ENCODE peak calls at places on chromosomes 4 and X, in five cellular contexts. X is neuronal stem cell, I is KBM-7, P is IMR-90, K is retina. Z is an unnamed sample.

GRCh38 chr4:19324175-19324574 is 927.5 kb upstream of the SLIT2 start:
- DNase-seq in X (no peak), I (no peak), P (no peak), K (no peak), Z (no peak)

GRCh38 chrX:9693307-9694001 is 72.2 kb downstream of the GPR143 start:
- DNase-seq in X (no peak), I (no peak), P (no peak), K (no peak), Z (no peak)

GRCh38 chrX:19628006-19628575 is 112.8 kb upstream of the MAP3K15 start:
- DNase-seq in X (no peak), I (no peak), P (peak; percentile 6), K (no peak), Z (no peak)

GRCh38 chr4:71607780-71608673 is 175.9 kb downstream of the GC start:
- DNase-seq in X (no peak), I (peak; percentile 1), P (peak; percentile 6), K (no peak), Z (no peak)

GRCh38 chr4:114136067-114136466 is 156.6 kb upstream of the ARSJ start:
- DNase-seq in X (no peak), I (no peak), P (peak; percentile 12), K (no peak), Z (no peak)

GRCh38 chrX:65932173-65933084 is 107.5 kb downstream of the VSIG4 start:
- DNase-seq in X (no peak), I (no peak), P (no peak), K (no peak), Z (peak; percentile 29)

GRCh38 chrX:129749069-129749468 is 10.3 kb downstream of the XPNPEP2 start:
- DNase-seq in X (no peak), I (no peak), P (no peak), K (no peak), Z (no peak)

GRCh38 chrX:34294665-34295064 is 162.6 kb upstream of the FAM47A start:
- DNase-seq in X (no peak), I (no peak), P (no peak), K (no peak), Z (no peak)

GRCh38 chr4:12973522-12973921 is 510.6 kb downstream of the RAB28 start:
- DNase-seq in X (no peak), I (no peak), P (no peak), K (no peak), Z (no peak)

GRCh38 chr4:27000820-27001219 is 140.2 kb downstream of the STIM2 start:
- DNase-seq in X (no peak), I (no peak), P (no peak), K (no peak), Z (peak; percentile 25)

GRCh38 chrX:34961662-34962061 is 19.1 kb downstream of the FAM47B start:
- DNase-seq in X (no peak), I (no peak), P (no peak), K (no peak), Z (no peak)

GRCh38 chrX:143121471-143121870 is 95.7 kb downstream of the SPANXN4 start:
- DNase-seq in X (no peak), I (no peak), P (no peak), K (no peak), Z (no peak)

GRCh38 chr4:180380733-180381132 is 1862.5 kb upstream of the TENM3 start:
- DNase-seq in X (no peak), I (no peak), P (peak; percentile 85), K (no peak), Z (no peak)

GRCh38 chrX:13476384-13476783 is 93.0 kb upstream of the EGFL6 start:
- DNase-seq in X (no peak), I (no peak), P (no peak), K (no peak), Z (peak; percentile 86)

GRCh38 chrX:51834076-51834475 is 59.3 kb upstream of the MAGED1 start:
- DNase-seq in X (no peak), I (no peak), P (no peak), K (no peak), Z (no peak)

Z was measured in WERI-Rb-1.